ENCODE peak calls at places on chromosomes 5 and 9, in nine cellular contexts. O is activated effector memory CD4-positive, alpha-beta T cell treated with anti-CD3 and anti-CD28 coated beads, Interleukin-2, amount 50 U/mL, for 16 hours; H is aorta; Q is SIG-M5; J is lung; X is nucleus accumbens; Z is activated CD4-positive, CD25-positive, alpha-beta regulatory T cell; V is T follicular helper cell; I is T-helper 1 cell. P is an unnamed sample.

GRCh38 chr9:83296123-83296522 is 233.2 kb upstream of the RASEF start:
- DNase-seq in O (no peak), H (no peak), Q (no peak), J (no peak), X (no peak), Z (no peak), V (no peak), I (no peak), P (no peak)

GRCh38 chr5:92378961-92379611 is 996.0 kb upstream of the ARRDC3 start:
- DNase-seq in O (no peak), H (no peak), Q (no peak), J (no peak), X (no peak), Z (no peak), V (no peak), I (no peak), P (no peak)

GRCh38 chr5:123754903-123755302 is 242.9 kb downstream of the CSNK1G3 start:
- DNase-seq in O (no peak), H (no peak), Q (no peak), J (no peak), X (no peak), Z (no peak), V (no peak), I (no peak), P (no peak)

GRCh38 chr5:126858441-126858840 is 81.5 kb downstream of the LMNB1 start:
- DNase-seq in O (no peak), H (no peak), Q (no peak), J (no peak), X (no peak), Z (no peak), V (no peak), I (no peak), P (no peak)

GRCh38 chr9:113898596-113898995 is 22.5 kb downstream of the ZNF618 start:
- DNase-seq in O (no peak), H (no peak), Q (no peak), J (no peak), X (no peak), Z (no peak), V (no peak), I (no peak), P (no peak)

GRCh38 chr9:99352786-99353185 is 130.7 kb downstream of the SEC61B start:
- DNase-seq in O (no peak), H (no peak), Q (no peak), J (no peak), X (no peak), Z (no peak), V (no peak), I (no peak), P (no peak)

GRCh38 chr9:136902259-136902821 is 16.0 kb downstream of the TRAF2 start:
- DNase-seq in O (peak), H (peak), Q (no peak), J (peak), X (no peak), Z (peak), V (peak), I (peak), P (peak)

GRCh38 chr5:77398896-77399295 is 93.2 kb downstream of the WDR41 start:
- DNase-seq in O (no peak), H (no peak), Q (no peak), J (no peak), X (no peak), Z (no peak), V (no peak), I (no peak), P (no peak)

GRCh38 chr9:7996558-7996957 is 197.0 kb upstream of the DMAC1 start:
- DNase-seq in O (no peak), H (no peak), Q (no peak), J (no peak), X (no peak), Z (no peak), V (no peak), I (no peak), P (no peak)

GRCh38 chr9:76297721-76298239 is 96.4 kb downstream of the RFK start:
- DNase-seq in O (no peak), H (peak), Q (no peak), J (no peak), X (no peak), Z (no peak), V (no peak), I (no peak), P (no peak)

GRCh38 chr9:10104796-10105195 is 508.0 kb downstream of the PTPRD start:
- DNase-seq in O (no peak), H (no peak), Q (no peak), J (no peak), X (no peak), Z (no peak), V (no peak), I (no peak), P (no peak)

GRCh38 chr5:135551593-135552447 is 16.1 kb upstream of the NEUROG1 start:
- DNase-seq in O (peak), H (peak), Q (no peak), J (peak), X (peak), Z (no peak), V (peak), I (peak), P (peak)

P was measured in effector CD8-positive, alpha-beta T cell.